ENCODE peak calls at places on chromosomes 7 and 10, in ten cellular contexts. P is stimulated activated naive CD4-positive, alpha-beta T cell; V is retina; Q is CD8-positive, alpha-beta T cell; D is HEK293T; K is fibroblast of gingiva; L is midbrain; T is AG04450; R is NCI-H1105 treated with DMSO at 0.1 percent for 48 hours; J is WTC11. E is an unnamed sample.

GRCh38 chr10:49633327-49634045 is 19.6 kb downstream of the CHAT start:
- DNase-seq in P (no peak), V (no peak), Q (no peak), D (no peak), K (no peak), L (no peak), T (no peak), R (no peak), J (peak), E (no peak)

GRCh38 chr10:107899075-107899474 is 734.6 kb upstream of the SORCS1 start:
- DNase-seq in P (no peak), V (no peak), Q (no peak), D (no peak), K (no peak), L (no peak), T (no peak), R (no peak), J (no peak), E (no peak)

GRCh38 chr7:101598422-101598957 is 30.6 kb downstream of the MYL10 start:
- DNase-seq in P (no peak), V (peak), Q (no peak), D (no peak), K (no peak), L (no peak), T (no peak), R (no peak), J (no peak), E (no peak)

GRCh38 chr7:45689011-45689796 is 115.0 kb downstream of the ADCY1 start:
- DNase-seq in P (no peak), V (no peak), Q (no peak), D (no peak), K (peak), L (no peak), T (peak), R (no peak), J (no peak), E (peak)

GRCh38 chr10:69417542-69417941 is 824 bp upstream of the TACR2 start:
- DNase-seq in P (no peak), V (no peak), Q (no peak), D (no peak), K (no peak), L (no peak), T (no peak), R (no peak), J (no peak), E (no peak)

GRCh38 chr10:5968681-5969453 is 8.5 kb downstream of the IL15RA start:
- DNase-seq in P (no peak), V (peak), Q (no peak), D (no peak), K (no peak), L (no peak), T (no peak), R (no peak), J (no peak), E (no peak)

GRCh38 chr7:47888371-47889265 is 59.6 kb downstream of the PKD1L1 start:
- DNase-seq in P (no peak), V (no peak), Q (no peak), D (no peak), K (no peak), L (no peak), T (no peak), R (no peak), J (no peak), E (no peak)

GRCh38 chr7:99267530-99268360 is 4.9 kb upstream of the MYH16 start:
- DNase-seq in P (no peak), V (peak), Q (no peak), D (no peak), K (peak), L (no peak), T (peak), R (no peak), J (no peak), E (peak)

GRCh38 chr10:3323865-3324498 is 151.4 kb upstream of the PITRM1 start:
- DNase-seq in P (no peak), V (no peak), Q (no peak), D (no peak), K (peak), L (no peak), T (no peak), R (no peak), J (no peak), E (peak)

GRCh38 chr7:1112109-1112508 is 24.2 kb downstream of the GPER1 start:
- DNase-seq in P (no peak), V (no peak), Q (no peak), D (no peak), K (no peak), L (no peak), T (no peak), R (no peak), J (no peak), E (no peak)

GRCh38 chr7:102991540-102992214 is 78.9 kb downstream of the LRRC17 start:
- DNase-seq in P (no peak), V (no peak), Q (no peak), D (peak), K (peak), L (no peak), T (peak), R (peak), J (no peak), E (peak)

GRCh38 chr10:13567030-13567429 is 19.7 kb upstream of the PRPF18 start:
- DNase-seq in P (no peak), V (no peak), Q (no peak), D (no peak), K (peak), L (no peak), T (no peak), R (no peak), J (no peak), E (no peak)

GRCh38 chr7:114084381-114085312 is 165.8 kb upstream of the PPP1R3A start:
- DNase-seq in P (no peak), V (peak), Q (no peak), D (peak), K (peak), L (peak), T (no peak), R (peak), J (peak), E (peak)

GRCh38 chr10:124738441-124738840 is 5.7 kb downstream of the FAM53B start:
- DNase-seq in P (no peak), V (no peak), Q (no peak), D (no peak), K (no peak), L (no peak), T (no peak), R (no peak), J (no peak), E (no peak)

GRCh38 chr10:125257521-125258105 is 97.2 kb upstream of the CTBP2 start:
- DNase-seq in P (no peak), V (no peak), Q (no peak), D (no peak), K (no peak), L (no peak), T (no peak), R (no peak), J (no peak), E (no peak)

GRCh38 chr10:79206300-79207095 is 137.7 kb downstream of the ZMIZ1 start:
- DNase-seq in P (no peak), V (no peak), Q (no peak), D (no peak), K (no peak), L (peak), T (no peak), R (no peak), J (no peak), E (no peak)